ENCODE peak calls at places on chromosomes 2 and 18, in ten cellular contexts. Z, L, Y, K, F, I, G, O, T and V are unnamed samples.

GRCh38 chr2:157433335-157433890 is 10.5 kb downstream of the CYTIP start:
- DNase-seq in T (no peak), Z (no peak), G (no peak), F (no peak), I (no peak), K (no peak), L (no peak), O (no peak), Y (no peak), V (no peak)

GRCh38 chr2:234788841-234789240 is 163.0 kb upstream of the SH3BP4 start:
- DNase-seq in T (no peak), L (no peak), G (no peak), Z (no peak), O (no peak), I (no peak), Y (no peak), F (no peak), K (no peak), V (no peak)

GRCh38 chr2:160087854-160088745 is 25.7 kb upstream of the PLA2R1 start:
- DNase-seq in Y (no peak), O (peak; percentile 25), L (no peak), Z (no peak), K (peak; percentile 33), I (no peak), G (peak; percentile 23), T (no peak), F (no peak), V (no peak)

GRCh38 chr18:63850010-63850409 is 37.5 kb upstream of the SERPINB2 start:
- DNase-seq in T (no peak), F (no peak), G (peak; percentile 22), Y (no peak), L (no peak), K (peak; percentile 51), I (no peak), O (peak; percentile 31), Z (peak; percentile 23), V (no peak)

GRCh38 chr18:74116628-74117554 is 30.7 kb downstream of the FBXO15 start:
- DNase-seq in K (peak; percentile 74), T (no peak), F (no peak), G (no peak), I (peak; percentile 13), Y (no peak), O (peak; percentile 65), L (no peak), Z (no peak), V (no peak)

GRCh38 chr18:24651472-24651871 is 191.0 kb downstream of the HRH4 start:
- DNase-seq in F (no peak), G (no peak), L (no peak), O (no peak), Z (no peak), Y (no peak), I (no peak), K (no peak), T (no peak), V (no peak)

GRCh38 chr2:86249176-86249842 is 50.1 kb downstream of the MRPL35 start:
- DNase-seq in Z (no peak), O (peak; percentile 79), Y (no peak), F (no peak), G (no peak), L (no peak), K (peak; percentile 78), T (no peak), I (peak; percentile 84), V (no peak)

GRCh38 chr2:239035997-239036731 is 188.3 kb downstream of the TWIST2 start:
- DNase-seq in F (no peak), Y (no peak), L (peak; percentile 46), O (no peak), T (no peak), Z (no peak), I (no peak), K (no peak), G (no peak), V (no peak)

GRCh38 chr2:214628091-214628490 is 181.4 kb downstream of the BARD1 start:
- DNase-seq in K (peak; percentile 61), Y (no peak), O (peak; percentile 39), T (no peak), I (peak; percentile 16), F (no peak), G (no peak), Z (no peak), L (no peak), V (no peak)

GRCh38 chr2:200223385-200223784 is 83.1 kb upstream of the SPATS2L start:
- DNase-seq in Z (no peak), O (peak; percentile 28), Y (no peak), G (no peak), T (no peak), F (no peak), K (no peak), L (no peak), I (peak; percentile 9), V (no peak)

GRCh38 chr2:165794520-165794882 is 454 bp upstream of the GALNT3 start:
- DNase-seq in I (peak; percentile 32), L (no peak), O (peak; percentile 45), Y (no peak), T (peak; percentile 17), F (peak; percentile 73), K (peak; percentile 55), G (no peak), Z (peak; percentile 52), V (peak; percentile 63)

DNA sequence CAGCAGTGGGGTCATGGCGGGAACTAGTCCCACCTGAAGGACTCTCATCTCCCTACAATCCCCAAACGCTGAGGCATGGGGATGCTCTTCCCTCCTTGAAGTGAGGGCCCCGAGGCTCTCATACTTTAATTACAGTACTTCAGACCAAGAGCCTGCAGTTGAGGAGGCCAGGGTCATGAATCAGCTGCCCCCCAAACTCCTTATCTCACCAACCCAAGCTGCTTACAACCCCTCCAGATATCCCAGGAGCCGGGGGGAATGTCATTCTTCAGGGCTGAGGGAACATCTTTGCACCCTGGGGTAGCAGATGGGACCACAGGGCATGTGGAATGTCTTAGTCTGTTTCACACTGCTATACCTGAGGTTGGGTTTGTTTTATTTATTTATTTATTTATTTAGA is 2.8 kb upstream of the CAPN10 start:
- DNase-seq in K (no peak), L (no peak), F (no peak), I (no peak), G (no peak), O (no peak), Z (no peak), Y (no peak), T (peak; percentile 3), V (no peak)
- H3K4me3 ChIP-seq in K (no peak overlapping the region), L (no peak overlapping the region), F (no peak overlapping the region), I (no peak overlapping the region), G (no peak overlapping the region), O (no peak overlapping the region), Z (no peak overlapping the region), Y (no peak overlapping the region), T (no peak overlapping the region), V (no peak overlapping the region)

GRCh38 chr2:127087780-127088495 is 19.0 kb downstream of the BIN1 start:
- DNase-seq in G (no peak), Z (no peak), T (no peak), Y (no peak), O (peak; percentile 12), F (no peak), I (no peak), L (no peak), K (no peak), V (no peak)
- H3K4me3 ChIP-seq in G (no peak overlapping the region), Z (no peak overlapping the region), T (peak overlapping the region; percentile 49), Y (no peak overlapping the region), O (no peak overlapping the region), F (no peak overlapping the region), I (peak overlapping the region; percentile 11), L (no peak overlapping the region), K (no peak overlapping the region), V (no peak overlapping the region)

GRCh38 chr2:231221761-231222160 is 23.3 kb downstream of the ARMC9 start:
- DNase-seq in O (no peak), I (no peak), Y (no peak), Z (no peak), G (no peak), K (no peak), L (no peak), F (no peak), T (no peak), V (no peak)

GRCh38 chr2:231223001-231223375 is 24.6 kb downstream of the ARMC9 start:
- DNase-seq in F (no peak), T (no peak), O (no peak), I (no peak), G (no peak), Y (no peak), K (no peak), Z (no peak), L (no peak), V (no peak)

GRCh38 chr2:231219289-231219688 is 20.9 kb downstream of the ARMC9 start:
- DNase-seq in F (no peak), L (no peak), Z (no peak), T (no peak), Y (no peak), I (no peak), K (no peak), G (no peak), O (no peak), V (no peak)

GRCh38 chr2:231223458-231223970 is 25.1 kb downstream of the ARMC9 start:
- DNase-seq in L (no peak), K (no peak), Z (no peak), O (peak; percentile 60), F (no peak), Y (no peak), T (no peak), I (no peak), G (no peak), V (no peak)

GRCh38 chr2:231222318-231223000 is 24.0 kb downstream of the ARMC9 start:
- DNase-seq in Y (peak; percentile 49), O (peak; percentile 88), L (no peak), Z (no peak), F (peak; percentile 45), T (no peak), I (peak; percentile 63), K (peak; percentile 71), G (no peak), V (no peak)
- H3K4me3 ChIP-seq in Y (no peak overlapping the region), O (no peak overlapping the region), L (no peak overlapping the region), Z (no peak overlapping the region), F (no peak overlapping the region), T (no peak overlapping the region), I (no peak overlapping the region), K (no peak overlapping the region), G (no peak overlapping the region), V (no peak overlapping the region)

DNA sequence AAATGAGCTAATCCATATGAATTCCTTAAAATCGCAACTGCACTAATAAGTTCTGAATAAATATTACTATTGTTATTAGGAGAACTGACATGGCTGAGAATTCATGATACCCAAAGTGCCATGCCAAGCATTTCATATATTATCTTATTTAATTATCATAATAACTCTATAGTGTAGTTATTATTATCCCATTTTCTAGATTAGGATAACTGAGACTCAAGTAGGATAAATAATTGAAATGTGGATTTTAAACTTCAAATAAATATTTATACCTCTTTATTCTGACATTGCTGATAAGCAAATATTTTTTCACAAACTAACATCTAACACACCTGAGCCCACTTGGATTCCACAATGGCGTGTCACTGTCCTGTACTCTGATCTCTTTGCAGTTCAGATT is 492.7 kb downstream of the IRS1 start:
- DNase-seq in O (no peak), T (no peak), I (no peak), L (no peak), Y (no peak), Z (no peak), K (no peak), F (no peak), G (no peak), V (no peak)
- H3K4me3 ChIP-seq in O (no peak overlapping the region), T (no peak overlapping the region), I (no peak overlapping the region), L (no peak overlapping the region), Y (no peak overlapping the region), Z (no peak overlapping the region), K (no peak overlapping the region), F (no peak overlapping the region), G (no peak overlapping the region), V (no peak overlapping the region)